ENCODE peak calls at places on chromosomes 11 and 22, in four cellular contexts. M is NCI-H1417, N is H9, F is Kasumi-1. J is an unnamed sample.

GRCh38 chr11:76802621-76803020 is 19.5 kb downstream of the TSKU start:
- DNase-seq in M (no peak), N (no peak), F (no peak), J (no peak)

GRCh38 chr22:40631925-40632324 is 4.6 kb downstream of the MRTFA start:
- DNase-seq in M (no peak), N (no peak), F (no peak), J (no peak)

GRCh38 chr11:133934096-133934495 is 22.7 kb downstream of the IGSF9B start:
- DNase-seq in M (no peak), N (no peak), F (no peak), J (no peak)

GRCh38 chr11:58957922-58958321 is 18.6 kb downstream of the GLYATL1 start:
- DNase-seq in M (no peak), N (no peak), F (no peak), J (no peak)

GRCh38 chr11:131888230-131888826 is 517.9 kb downstream of the NTM start:
- DNase-seq in M (peak; percentile 74), N (no peak), F (no peak), J (no peak)

GRCh38 chr22:42179616-42180015 is 49.0 kb upstream of the CYP2D6 start:
- DNase-seq in M (no peak), N (no peak), F (no peak), J (no peak)

GRCh38 chr22:50289942-50290630 is 17.4 kb downstream of the PLXNB2 start:
- DNase-seq in M (peak; percentile 71), N (no peak), F (no peak), J (no peak)

GRCh38 chr22:27641049-27641790 is 160.3 kb downstream of the MN1 start:
- DNase-seq in M (no peak), N (no peak), F (no peak), J (no peak)

GRCh38 chr11:21861314-21861713 is 331.6 kb upstream of the ANO5 start:
- DNase-seq in M (no peak), N (no peak), F (no peak), J (no peak)

GRCh38 chr22:38454011-38454360 is 1.0 kb downstream of the KCNJ4 start:
- DNase-seq in M (no peak), N (no peak), F (no peak), J (no peak)

GRCh38 chr11:9660886-9661285 is 3.0 kb upstream of the SWAP70 start:
- DNase-seq in M (no peak), N (no peak), F (no peak), J (no peak)

GRCh38 chr22:39610246-39610645 is 39.7 kb downstream of the CACNA1I start:
- DNase-seq in M (no peak), N (no peak), F (no peak), J (no peak)

GRCh38 chr11:120336641-120337132 is 474 bp downstream of the ARHGEF12 start:
- DNase-seq in M (no peak), N (no peak), F (no peak), J (no peak)

GRCh38 chr11:57294225-57295131 is 30.3 kb downstream of the TNKS1BP1 start:
- DNase-seq in M (peak; percentile 3), N (no peak), F (no peak), J (no peak)

GRCh38 chr22:31082606-31083376 is 1.7 kb downstream of the SMTN start:
- DNase-seq in M (no peak), N (peak; percentile 75), F (peak; percentile 52), J (no peak)

GRCh38 chr11:81476345-81476744 is 1257.3 kb downstream of the FAM181B start:
- DNase-seq in M (no peak), N (no peak), F (no peak), J (no peak)

GRCh38 chr11:107549253-107549953 is 16.1 kb downstream of the ALKBH8 start:
- DNase-seq in M (no peak), N (no peak), F (peak; percentile 83), J (no peak)

GRCh38 chr22:43789452-43789851 is 22.7 kb downstream of the EFCAB6 start:
- DNase-seq in M (no peak), N (no peak), F (no peak), J (no peak)

GRCh38 chr11:119590651-119591308 is 138.2 kb downstream of the NECTIN1 start:
- DNase-seq in M (no peak), N (peak; percentile 69), F (no peak), J (no peak)

GRCh38 chr11:124629961-124630360 is 7.3 kb downstream of the TBRG1 start:
- DNase-seq in M (no peak), N (no peak), F (no peak), J (no peak)

GRCh38 chr22:30221121-30221992 is 25.2 kb downstream of the LIF start:
- DNase-seq in M (no peak), N (no peak), F (no peak), J (no peak)